ENCODE peak calls at places on chromosomes 12 and 14, in ten cellular contexts. Q, J, P, B, U, C, V, Y, Z and O are unnamed samples.

GRCh38 chr12:77537648-77538047 is 293.0 kb upstream of the NAV3 start:
- DNase-seq in Q (no peak), J (no peak), P (no peak), B (no peak), U (no peak), C (no peak), V (no peak), Y (no peak), Z (peak), O (no peak)

GRCh38 chr14:99441157-99441870 is 39.3 kb downstream of the SETD3 start:
- DNase-seq in Q (peak), J (no peak), P (peak), B (no peak), U (no peak), C (no peak), V (peak), Y (peak), Z (no peak), O (no peak)

GRCh38 chr14:106069786-106070185 is 543.4 kb downstream of the TMEM121 start:
- DNase-seq in Q (no peak), J (no peak), P (no peak), B (no peak), U (no peak), C (no peak), V (no peak), Y (no peak), Z (no peak), O (no peak)

GRCh38 chr12:76952995-76953394 is 74.2 kb upstream of the CSRP2 start:
- DNase-seq in Q (peak), J (no peak), P (no peak), B (no peak), U (no peak), C (no peak), V (peak), Y (no peak), Z (no peak), O (no peak)

GRCh38 chr14:30118992-30119640 is 191.5 kb upstream of the PRKD1 start:
- DNase-seq in Q (no peak), J (no peak), P (no peak), B (no peak), U (no peak), C (no peak), V (no peak), Y (no peak), Z (no peak), O (no peak)

GRCh38 chr14:92719890-92720323 is 28.5 kb downstream of the LGMN start:
- DNase-seq in Q (no peak), J (no peak), P (no peak), B (no peak), U (no peak), C (peak), V (no peak), Y (no peak), Z (no peak), O (no peak)

GRCh38 chr12:98471085-98471484 is 44.3 kb upstream of the TMPO start:
- DNase-seq in Q (no peak), J (no peak), P (no peak), B (peak), U (no peak), C (peak), V (no peak), Y (no peak), Z (no peak), O (no peak)

GRCh38 chr12:12992418-12993175 is 7.5 kb downstream of the HEBP1 start:
- DNase-seq in Q (no peak), J (no peak), P (no peak), B (peak), U (peak), C (peak), V (no peak), Y (peak), Z (no peak), O (no peak)

GRCh38 chr14:58769766-58770165 is 132.0 kb downstream of the DACT1 start:
- DNase-seq in Q (no peak), J (no peak), P (no peak), B (no peak), U (no peak), C (no peak), V (no peak), Y (no peak), Z (no peak), O (no peak)

GRCh38 chr14:25108959-25109358 is 59.0 kb upstream of the STXBP6 start:
- DNase-seq in Q (no peak), J (no peak), P (no peak), B (peak), U (no peak), C (no peak), V (no peak), Y (no peak), Z (no peak), O (no peak)

GRCh38 chr14:81990312-81990761 is 456.7 kb upstream of the SEL1L start:
- DNase-seq in Q (peak), J (no peak), P (peak), B (peak), U (peak), C (no peak), V (peak), Y (peak), Z (no peak), O (no peak)

GRCh38 chr14:88516742-88517418 is 37.9 kb downstream of the PTPN21 start:
- DNase-seq in Q (no peak), J (no peak), P (no peak), B (no peak), U (no peak), C (no peak), V (peak), Y (no peak), Z (no peak), O (no peak)

GRCh38 chr14:72443991-72444431 is 449.9 kb downstream of the DPF3 start:
- DNase-seq in Q (no peak), J (no peak), P (no peak), B (no peak), U (no peak), C (no peak), V (no peak), Y (no peak), Z (no peak), O (no peak)

DNA sequence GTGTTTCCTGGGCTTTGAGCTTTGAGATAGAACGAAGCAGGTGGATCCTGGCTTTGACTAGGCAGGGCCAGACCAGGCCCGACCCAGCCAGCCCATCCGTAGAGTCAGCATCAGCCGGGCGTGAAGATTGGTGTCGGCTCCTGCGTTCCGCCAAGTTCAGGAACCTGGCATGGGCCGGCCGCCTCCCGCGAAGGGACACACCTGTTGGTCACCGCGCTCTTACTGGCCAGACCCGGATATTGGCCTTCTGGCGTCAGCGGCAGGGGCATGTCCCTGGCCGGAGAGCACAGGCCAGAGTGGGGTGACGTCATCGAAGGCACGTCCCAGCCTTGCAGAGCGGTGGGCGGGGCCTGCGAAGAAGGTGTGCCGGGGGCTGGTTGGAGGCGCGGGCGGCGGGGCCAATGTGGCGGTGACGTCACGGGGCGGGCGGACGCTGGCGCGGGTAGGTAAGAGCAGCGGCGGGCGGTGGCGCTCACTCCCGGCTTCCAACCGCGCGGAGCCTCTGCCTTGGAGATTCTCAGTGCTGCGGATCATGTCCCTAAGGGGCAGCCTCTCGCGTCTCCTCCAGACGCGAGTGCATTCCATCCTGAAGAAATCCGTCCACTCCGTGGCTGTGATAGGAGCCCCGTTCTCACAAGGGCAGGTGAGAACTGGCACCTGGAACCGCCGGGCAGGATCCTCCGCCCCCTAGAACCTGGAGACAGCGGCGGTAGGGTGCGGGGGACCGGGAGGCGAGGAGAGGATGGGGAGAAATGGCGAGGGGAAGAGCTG is at the start of gene ARG2:
- DNase-seq in Q (peak), J (peak), P (peak), B (peak), U (peak), C (peak), V (peak), Y (peak), Z (peak), O (peak)
- TF ChIP-seq CTCF in Q (peak), J (no peak), P (no peak), B (no peak), U (no peak), C (no peak), V (no peak), Y (no peak), Z (no peak), O (peak)

DNA sequence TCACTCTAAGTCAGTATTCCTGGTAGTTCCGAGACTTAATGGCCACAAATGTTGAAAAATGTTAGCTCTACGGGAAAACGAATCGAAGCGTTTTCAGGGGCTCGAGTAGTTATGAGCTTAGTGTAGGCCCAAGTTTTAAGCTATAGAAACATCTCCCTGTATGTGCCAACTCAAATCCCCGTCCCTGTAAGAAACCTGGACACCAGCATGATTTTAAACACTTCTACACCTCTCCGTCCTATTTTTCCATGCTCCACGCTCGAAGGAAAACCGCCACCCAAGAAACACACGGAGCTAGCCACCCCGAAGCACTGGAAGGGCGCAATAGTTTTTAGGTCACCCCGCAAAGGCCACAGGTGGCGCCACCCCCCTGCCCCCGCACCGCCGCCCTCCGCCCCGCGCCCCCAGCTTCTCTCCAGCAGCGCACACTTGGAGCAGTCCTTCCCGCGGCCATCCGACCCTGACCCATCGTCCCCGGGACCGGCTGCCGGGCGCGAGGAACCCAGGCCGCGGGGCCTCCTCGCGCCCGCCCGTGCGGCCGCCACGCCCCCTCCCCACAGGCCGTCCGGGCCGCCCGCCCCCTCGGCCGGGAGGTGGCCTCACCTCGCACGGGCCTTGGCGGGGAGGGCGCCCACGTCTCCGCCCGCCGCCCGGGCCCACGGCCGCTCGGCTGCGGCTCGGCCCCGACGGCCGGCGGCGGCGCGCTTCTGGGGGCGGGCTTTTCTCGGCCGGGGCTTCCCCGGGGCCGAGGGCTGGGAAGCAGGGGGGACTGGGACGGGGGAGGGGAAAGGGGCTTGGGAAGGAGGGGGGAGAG is 519 bp downstream of the R3HDM2 start:
- DNase-seq in Q (peak), J (no peak), P (peak), B (no peak), U (peak), C (peak), V (no peak), Y (peak), Z (peak), O (no peak)
- TF ChIP-seq CTCF in Q (peak), J (no peak), P (no peak), B (no peak), U (peak), C (no peak), V (peak), Y (no peak), Z (no peak), O (peak)

GRCh38 chr14:23953464-23954278 is at the start of gene DHRS4:
- DNase-seq in Q (peak), J (no peak), P (peak), B (peak), U (peak), C (peak), V (peak), Y (peak), Z (peak), O (peak)

GRCh38 chr14:23950411-23951135 is 3.0 kb upstream of the DHRS4 start:
- DNase-seq in Q (no peak), J (no peak), P (no peak), B (no peak), U (no peak), C (no peak), V (no peak), Y (no peak), Z (no peak), O (no peak)

DNA sequence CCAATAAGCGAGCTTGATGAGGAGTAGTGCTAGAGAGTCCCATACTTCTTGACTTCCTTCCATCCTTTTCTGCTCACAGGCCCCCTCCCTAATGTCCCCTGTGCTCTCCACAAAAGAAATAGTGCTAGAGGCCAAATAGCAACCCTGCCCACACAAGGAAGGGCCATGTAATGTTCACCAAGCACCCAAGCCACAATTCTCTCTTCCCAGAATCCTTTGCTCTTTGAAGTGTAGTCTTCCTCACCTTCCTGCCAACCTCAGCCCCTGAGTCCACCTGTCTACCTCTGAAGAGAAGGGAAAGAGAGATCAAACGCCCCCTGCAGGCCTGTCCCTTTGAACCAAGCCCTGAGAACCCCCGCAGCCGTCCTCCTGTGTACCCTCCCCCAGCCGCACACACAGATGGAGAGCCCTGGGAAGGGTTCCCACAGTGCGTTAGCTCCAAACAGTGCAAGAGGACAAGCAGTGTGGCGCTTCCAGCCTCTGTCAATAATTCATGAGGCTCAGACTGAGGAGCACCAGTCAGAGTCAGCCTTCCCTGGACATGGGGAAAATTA is 1.9 kb upstream of the DHRS4 start:
- DNase-seq in Q (peak), J (no peak), P (no peak), B (peak), U (no peak), C (no peak), V (peak), Y (no peak), Z (no peak), O (no peak)
- TF ChIP-seq CTCF in Q (peak), J (no peak), P (no peak), B (no peak), U (no peak), C (no peak), V (peak), Y (peak), Z (no peak), O (peak)

DNA sequence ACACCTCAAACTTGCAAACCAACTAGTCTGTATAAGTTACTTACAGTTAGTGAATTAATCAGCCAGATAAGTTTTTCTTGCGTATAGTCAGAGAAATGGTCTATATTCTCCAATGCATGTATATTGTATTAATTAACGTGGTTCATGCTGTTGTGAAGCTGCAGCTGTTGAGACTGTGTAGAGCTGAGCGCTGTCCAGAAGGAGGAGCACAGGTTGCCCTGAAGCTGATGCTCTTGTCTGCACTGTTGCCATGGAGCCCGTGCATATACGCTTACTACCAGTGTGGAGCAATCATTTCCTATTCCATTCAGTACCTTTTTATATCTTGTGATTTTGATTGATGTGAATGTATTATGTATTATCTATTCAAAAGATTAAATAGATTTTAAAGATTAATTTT is 74.3 kb upstream of the ARID2 start:
- DNase-seq in Q (no peak), J (no peak), P (no peak), B (no peak), U (no peak), C (no peak), V (peak), Y (no peak), Z (no peak), O (no peak)
- TF ChIP-seq CTCF in Q (peak), J (no peak), P (no peak), B (no peak), U (no peak), C (no peak), V (no peak), Y (no peak), Z (no peak), O (no peak)

GRCh38 chr12:56462565-56462964 is 5.8 kb upstream of the SPRYD4 start:
- DNase-seq in Q (peak), J (no peak), P (no peak), B (no peak), U (no peak), C (no peak), V (peak), Y (no peak), Z (no peak), O (no peak)

GRCh38 chr12:56474389-56474788 is 6.0 kb downstream of the SPRYD4 start:
- DNase-seq in Q (no peak), J (no peak), P (no peak), B (no peak), U (no peak), C (no peak), V (no peak), Y (no peak), Z (no peak), O (no peak)

GRCh38 chr12:56469007-56469930 is 891 bp downstream of the SPRYD4 start:
- DNase-seq in Q (no peak), J (no peak), P (no peak), B (peak), U (peak), C (no peak), V (no peak), Y (peak), Z (peak), O (no peak)

GRCh38 chr12:56468216-56469006 is at the start of gene SPRYD4:
- DNase-seq in Q (peak), J (peak), P (peak), B (peak), U (peak), C (peak), V (peak), Y (peak), Z (peak), O (peak)
- TF ChIP-seq CTCF in Q (peak), J (peak), P (no peak), B (peak), U (peak), C (no peak), V (peak), Y (peak), Z (no peak), O (peak)

GRCh38 chr12:30909721-30910350 is 16.7 kb upstream of the TSPAN11 start:
- DNase-seq in Q (no peak), J (no peak), P (no peak), B (no peak), U (no peak), C (no peak), V (no peak), Y (peak), Z (no peak), O (no peak)
- TF ChIP-seq CTCF in Q (no peak), J (no peak), P (no peak), B (no peak), U (no peak), C (no peak), V (no peak), Y (peak), Z (no peak), O (peak)

DNA sequence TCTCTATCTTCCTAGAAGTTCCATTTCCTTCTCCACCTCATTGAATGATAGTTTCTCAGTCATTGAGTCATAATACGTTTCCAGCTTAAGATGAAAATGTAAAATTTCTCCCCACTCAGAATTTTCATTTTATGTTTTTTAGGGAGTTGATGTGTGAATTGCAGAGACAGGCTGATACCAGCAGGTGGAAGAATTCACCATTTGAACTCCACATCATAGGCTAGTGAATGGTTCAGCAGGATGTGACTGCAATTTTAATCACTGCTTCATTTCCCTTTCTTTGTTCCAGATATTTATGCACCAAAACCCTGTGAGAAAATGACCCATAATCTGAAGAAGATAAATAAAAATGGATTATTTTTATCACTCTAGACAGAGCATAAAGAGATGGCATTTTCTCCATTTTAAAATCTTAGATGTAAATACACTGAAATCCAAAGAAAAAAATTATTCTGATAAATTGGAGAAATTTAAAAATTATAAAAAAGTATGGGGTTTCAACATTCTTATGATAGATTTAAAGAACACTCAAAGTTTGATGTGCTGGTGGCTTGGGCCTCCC is 10.6 kb upstream of the PYGL start:
- DNase-seq in Q (no peak), J (no peak), P (no peak), B (no peak), U (peak), C (no peak), V (peak), Y (peak), Z (no peak), O (no peak)
- TF ChIP-seq CTCF in Q (peak), J (no peak), P (peak), B (peak), U (peak), C (no peak), V (peak), Y (peak), Z (peak), O (peak)

GRCh38 chr14:74663884-74664283 is 49.0 kb downstream of the AREL1 start:
- DNase-seq in Q (no peak), J (no peak), P (no peak), B (no peak), U (no peak), C (no peak), V (no peak), Y (no peak), Z (no peak), O (no peak)
- TF ChIP-seq CTCF in Q (no peak), J (no peak), P (no peak), B (no peak), U (no peak), C (no peak), V (no peak), Y (no peak), Z (no peak), O (no peak)